ENCODE peak calls at places on chromosomes 5 and 9, in four cellular contexts. One of them, this sample, is unnamed.

GRCh38 chr5:14171091-14171490 is 27.9 kb downstream of the TRIO start:
- DNase-seq in Panc1: no peak
- DNase-seq in lower lobe of right lung: no peak
- DNase-seq in DND-41: no peak
- DNase-seq in this sample: no peak

GRCh38 chr9:113646491-113646890 is 183.0 kb downstream of the RGS3 start:
- DNase-seq in Panc1: no peak
- DNase-seq in lower lobe of right lung: no peak
- DNase-seq in DND-41: no peak
- DNase-seq in this sample: no peak

GRCh38 chr9:86200599-86201162 is 58.8 kb downstream of the C9orf153 start:
- DNase-seq in Panc1: no peak
- DNase-seq in lower lobe of right lung: no peak
- DNase-seq in DND-41: no peak
- DNase-seq in this sample: no peak

GRCh38 chr9:6876195-6876594 is 118.4 kb downstream of the KDM4C start:
- DNase-seq in Panc1: no peak
- DNase-seq in lower lobe of right lung: no peak
- DNase-seq in DND-41: no peak
- DNase-seq in this sample: no peak

GRCh38 chr9:19551124-19551929 is 142.5 kb downstream of the ACER2 start:
- DNase-seq in Panc1: no peak
- DNase-seq in lower lobe of right lung: no peak
- DNase-seq in DND-41: no peak
- DNase-seq in this sample: no peak

GRCh38 chr5:94422819-94423218 is 195.6 kb downstream of the KIAA0825 start:
- DNase-seq in Panc1: no peak
- DNase-seq in lower lobe of right lung: no peak
- DNase-seq in DND-41: no peak
- DNase-seq in this sample: no peak

GRCh38 chr9:18748106-18748719 is 274.3 kb downstream of the ADAMTSL1 start:
- DNase-seq in Panc1: no peak
- DNase-seq in lower lobe of right lung: no peak
- DNase-seq in DND-41: no peak
- DNase-seq in this sample: no peak

GRCh38 chr5:66810747-66811355 is 214.7 kb downstream of the MAST4 start:
- DNase-seq in Panc1: no peak
- DNase-seq in lower lobe of right lung: no peak
- DNase-seq in DND-41: no peak
- DNase-seq in this sample: no peak

GRCh38 chr5:73218552-73219171 is 45.7 kb downstream of the TMEM174 start:
- DNase-seq in Panc1: no peak
- DNase-seq in lower lobe of right lung: no peak
- DNase-seq in DND-41: no peak
- DNase-seq in this sample: no peak

DNA sequence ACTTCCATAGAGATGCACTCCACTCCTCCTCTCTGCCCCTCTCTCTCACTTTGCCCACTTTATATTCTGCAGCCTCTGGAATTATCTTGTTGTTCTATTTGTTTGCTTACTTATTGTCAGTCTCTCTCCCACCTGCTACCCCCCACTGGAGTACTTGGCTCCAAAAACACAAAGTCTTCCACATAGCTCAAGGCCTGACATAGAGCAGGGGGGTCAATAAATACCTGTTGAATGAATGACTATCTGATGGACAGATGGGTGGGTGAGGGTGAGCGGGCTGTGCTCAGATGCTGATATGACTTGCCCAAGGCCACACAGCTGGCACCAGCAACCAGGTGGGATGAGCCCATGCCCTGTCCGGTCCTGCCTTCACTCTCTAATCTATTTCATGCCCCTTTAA is 13.4 kb upstream of the UNC5A start:
- DNase-seq in Panc1: no peak
- DNase-seq in lower lobe of right lung: no peak
- DNase-seq in DND-41: no peak
- DNase-seq in this sample: no peak
- H3K4me1 ChIP-seq in Panc1: no peaks in the 10 kb centered on the region
- H3K4me1 ChIP-seq in lower lobe of right lung: no peaks in the 10 kb centered on the region
- H3K4me1 ChIP-seq in DND-41: no peaks in the 10 kb centered on the region
- H3K4me1 ChIP-seq in this sample: no peaks in the 10 kb centered on the region

GRCh38 chr9:136276716-136277115 is 27.2 kb downstream of the CCDC187 start:
- DNase-seq in Panc1: no peak
- DNase-seq in lower lobe of right lung: no peak
- DNase-seq in DND-41: no peak
- DNase-seq in this sample: no peak

GRCh38 chr9:136278221-136278620 is 25.7 kb downstream of the CCDC187 start:
- DNase-seq in Panc1: no peak
- DNase-seq in lower lobe of right lung: no peak
- DNase-seq in DND-41: no peak
- DNase-seq in this sample: no peak

GRCh38 chr9:136278894-136279293 is 25.0 kb downstream of the CCDC187 start:
- DNase-seq in Panc1: no peak
- DNase-seq in lower lobe of right lung: no peak
- DNase-seq in DND-41: no peak
- DNase-seq in this sample: no peak

GRCh38 chr9:136279471-136279870 is 24.4 kb downstream of the CCDC187 start:
- DNase-seq in Panc1: no peak
- DNase-seq in lower lobe of right lung: no peak
- DNase-seq in DND-41: no peak
- DNase-seq in this sample: no peak

GRCh38 chr9:136277746-136278145 is 26.1 kb downstream of the CCDC187 start:
- DNase-seq in Panc1: no peak
- DNase-seq in lower lobe of right lung: no peak
- DNase-seq in DND-41: no peak
- DNase-seq in this sample: no peak
- H3K27me3 ChIP-seq in Panc1: no peaks in the 10 kb centered on the region
- H3K27me3 ChIP-seq in lower lobe of right lung: peaks cover 20% of the 10 kb centered on the region
- H3K27me3 ChIP-seq in DND-41: peaks cover 3% of the 10 kb centered on the region
- H3K27me3 ChIP-seq in this sample: no peaks in the 10 kb centered on the region

DNA sequence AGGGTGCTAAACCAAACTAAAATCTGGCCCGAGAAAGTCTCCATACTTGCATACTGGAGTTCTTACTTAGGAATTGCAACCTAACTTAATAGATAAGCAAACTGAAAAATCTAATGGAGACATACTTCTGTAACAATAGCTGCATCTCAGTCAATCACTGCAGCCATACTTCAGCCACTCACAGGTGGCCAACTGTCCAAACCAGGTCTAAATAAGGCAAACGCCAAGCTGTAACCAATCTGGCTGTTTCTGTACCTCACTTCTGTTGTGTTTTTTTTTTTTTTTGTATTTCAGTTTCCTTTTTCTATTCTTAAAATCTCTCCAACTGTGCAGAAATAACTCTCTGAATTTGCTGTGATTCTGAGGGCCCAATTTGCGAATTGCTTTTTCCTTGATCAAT is 4.4 kb upstream of the NDUFB6 start:
- DNase-seq in Panc1: no peak
- DNase-seq in lower lobe of right lung: no peak
- DNase-seq in DND-41: no peak
- DNase-seq in this sample: no peak
- TF ChIP-seq CTCF in Panc1: no peak
- TF ChIP-seq CTCF in lower lobe of right lung: no peak
- TF ChIP-seq CTCF in DND-41: no peak
- TF ChIP-seq CTCF in this sample: no peak

DNA sequence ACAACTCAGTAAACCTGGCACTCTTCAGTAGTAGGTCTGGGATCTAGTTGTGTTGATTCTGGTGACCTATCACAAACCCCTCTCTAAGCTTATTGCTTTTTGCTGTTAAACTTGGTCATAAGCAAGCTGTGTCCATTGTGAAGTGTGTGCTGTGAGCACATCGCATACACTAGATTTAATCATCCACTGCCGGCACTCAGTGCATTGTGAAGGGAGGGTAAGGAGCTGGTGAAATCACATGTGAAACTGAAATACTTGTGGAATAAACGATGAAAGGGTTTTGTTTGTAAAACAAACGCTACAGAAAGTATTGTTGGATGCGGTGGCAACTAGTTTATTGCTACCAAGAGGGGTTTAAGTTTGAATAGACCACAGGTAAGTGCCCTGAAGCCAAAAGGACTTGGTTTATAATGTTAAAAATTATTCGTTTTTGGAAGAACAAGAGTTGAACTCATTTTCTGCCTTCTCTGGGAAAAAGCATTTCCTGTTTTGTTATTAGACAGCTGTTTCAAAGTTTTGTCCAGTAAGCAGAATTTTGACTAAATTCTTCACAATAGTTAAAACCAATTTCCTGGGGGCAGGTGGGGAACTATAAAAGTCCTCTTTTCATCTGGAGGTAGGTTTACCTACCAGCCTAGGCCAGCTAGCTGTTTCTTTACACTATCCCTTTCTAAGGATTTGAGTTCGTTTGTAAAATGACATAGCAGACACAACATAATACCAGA is 24.6 kb downstream of the TJP2 start:
- DNase-seq in Panc1: no peak
- DNase-seq in lower lobe of right lung: no peak
- DNase-seq in DND-41: no peak
- DNase-seq in this sample: no peak
- H3K4me1 ChIP-seq in Panc1: no peaks in the 10 kb centered on the region
- H3K4me1 ChIP-seq in lower lobe of right lung: peaks cover 23% of the 10 kb centered on the region
- H3K4me1 ChIP-seq in DND-41: no peaks in the 10 kb centered on the region
- H3K4me1 ChIP-seq in this sample: no peaks in the 10 kb centered on the region

GRCh38 chr5:29218138-29218537 is 1975.3 kb upstream of the CDH6 start:
- DNase-seq in Panc1: no peak
- DNase-seq in lower lobe of right lung: no peak
- DNase-seq in DND-41: no peak
- DNase-seq in this sample: no peak
- H3K27me3 ChIP-seq in Panc1: no peaks in the 10 kb centered on the region
- H3K27me3 ChIP-seq in lower lobe of right lung: no peaks in the 10 kb centered on the region
- H3K27me3 ChIP-seq in DND-41: no peaks in the 10 kb centered on the region
- H3K27me3 ChIP-seq in this sample: no peaks in the 10 kb centered on the region

GRCh38 chr5:78009937-78010527 is 233.9 kb upstream of the TBCA start:
- DNase-seq in Panc1: no peak
- DNase-seq in lower lobe of right lung: no peak
- DNase-seq in DND-41: no peak
- DNase-seq in this sample: no peak
- TF ChIP-seq CTCF in Panc1: no peak
- TF ChIP-seq CTCF in lower lobe of right lung: no peak
- TF ChIP-seq CTCF in DND-41: no peak
- TF ChIP-seq CTCF in this sample: no peak

GRCh38 chr5:180795771-180796313 is 6.8 kb downstream of the MGAT1 start:
- DNase-seq in Panc1: no peak
- DNase-seq in lower lobe of right lung: no peak
- DNase-seq in DND-41: no peak
- DNase-seq in this sample: no peak
- H3K4me1 ChIP-seq in Panc1: peaks cover 8% of the 10 kb centered on the region
- H3K4me1 ChIP-seq in lower lobe of right lung: peaks cover 65% of the 10 kb centered on the region
- H3K4me1 ChIP-seq in DND-41: peaks cover 26% of the 10 kb centered on the region
- H3K4me1 ChIP-seq in this sample: peaks cover 49% of the 10 kb centered on the region

DNA sequence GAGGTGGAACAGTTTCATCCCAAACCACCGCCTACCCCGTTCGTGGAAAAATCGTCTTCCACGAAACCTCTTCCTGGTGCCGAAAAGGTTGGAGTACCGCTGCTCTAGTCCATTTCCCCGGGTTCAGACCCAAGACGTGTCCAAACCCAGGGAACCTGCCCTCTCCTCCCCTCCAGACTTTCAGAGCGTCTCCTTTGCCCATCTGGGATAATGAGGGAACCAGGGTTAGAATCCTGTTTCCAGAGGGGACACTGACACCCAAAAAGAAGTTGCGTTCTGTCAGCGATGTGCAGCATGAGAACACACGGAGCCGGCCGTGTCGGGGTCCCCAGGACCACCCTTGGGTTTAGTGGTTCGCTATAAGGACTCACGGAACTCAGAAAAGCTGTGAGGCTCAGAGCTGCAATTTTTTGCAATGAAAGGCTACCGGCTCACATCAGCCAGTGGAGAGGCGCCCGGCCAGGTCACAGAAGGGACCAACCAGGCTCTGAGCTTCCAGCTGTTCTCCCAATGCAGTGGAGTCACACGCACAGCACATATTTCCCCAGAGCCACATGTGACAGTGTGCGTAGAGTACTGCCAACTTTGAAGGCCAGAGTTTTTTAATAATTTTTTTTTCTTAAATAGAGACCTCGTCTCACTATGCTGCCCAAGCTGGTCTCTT is 19.4 kb downstream of the LAMC3 start:
- DNase-seq in Panc1: no peak
- DNase-seq in lower lobe of right lung: no peak
- DNase-seq in DND-41: no peak
- DNase-seq in this sample: no peak
- H3K27me3 ChIP-seq in Panc1: no peaks in the 10 kb centered on the region
- H3K27me3 ChIP-seq in lower lobe of right lung: no peaks in the 10 kb centered on the region
- H3K27me3 ChIP-seq in DND-41: no peaks in the 10 kb centered on the region
- H3K27me3 ChIP-seq in this sample: no peaks in the 10 kb centered on the region

This sample was measured in thoracic aorta.